ENCODE peak calls at places on chromosome 4, in nine cellular contexts. One of them, this sample, is unnamed.

GRCh38 chr4:3690576-3691152 is 75.5 kb upstream of the ADRA2C start:
- DNase-seq in ovary: no peak
- DNase-seq in uterus: no peak
- DNase-seq in IMR-90: no peak
- DNase-seq in transverse colon: no peak
- DNase-seq in K562: no peak
- DNase-seq in lower leg skin: no peak
- DNase-seq in upper lobe of left lung: no peak
- DNase-seq in heart left ventricle: peak; percentile 41
- DNase-seq in this sample: no peak

GRCh38 chr4:101649790-101650450 is 140.6 kb upstream of the BANK1 start:
- DNase-seq in ovary: no peak
- DNase-seq in transverse colon: no peak
- DNase-seq in heart left ventricle: no peak
- DNase-seq in lower leg skin: peak; percentile 47
- DNase-seq in upper lobe of left lung: no peak
- DNase-seq in uterus: no peak
- DNase-seq in IMR-90: no peak
- DNase-seq in K562: no peak
- DNase-seq in this sample: no peak

GRCh38 chr4:152408514-152409327 is 127.2 kb downstream of the FBXW7 start:
- DNase-seq in lower leg skin: no peak
- DNase-seq in upper lobe of left lung: no peak
- DNase-seq in heart left ventricle: no peak
- DNase-seq in ovary: no peak
- DNase-seq in transverse colon: no peak
- DNase-seq in K562: peak; percentile 18
- DNase-seq in IMR-90: peak; percentile 50
- DNase-seq in uterus: no peak
- DNase-seq in this sample: no peak

GRCh38 chr4:150828159-150828558 is 186.9 kb downstream of the LRBA start:
- DNase-seq in uterus: no peak
- DNase-seq in IMR-90: no peak
- DNase-seq in upper lobe of left lung: no peak
- DNase-seq in lower leg skin: no peak
- DNase-seq in K562: no peak
- DNase-seq in ovary: no peak
- DNase-seq in heart left ventricle: no peak
- DNase-seq in transverse colon: peak; percentile 25
- DNase-seq in this sample: no peak

GRCh38 chr4:53477038-53477565 is 99.7 kb downstream of the FIP1L1 start:
- DNase-seq in upper lobe of left lung: no peak
- DNase-seq in K562: no peak
- DNase-seq in IMR-90: peak; percentile 62
- DNase-seq in ovary: no peak
- DNase-seq in lower leg skin: no peak
- DNase-seq in transverse colon: no peak
- DNase-seq in uterus: no peak
- DNase-seq in heart left ventricle: no peak
- DNase-seq in this sample: no peak

GRCh38 chr4:4396628-4397440 is 9.9 kb downstream of the NSG1 start:
- DNase-seq in K562: no peak
- DNase-seq in upper lobe of left lung: no peak
- DNase-seq in heart left ventricle: no peak
- DNase-seq in IMR-90: peak; percentile 42
- DNase-seq in ovary: peak; percentile 42
- DNase-seq in uterus: no peak
- DNase-seq in transverse colon: no peak
- DNase-seq in lower leg skin: no peak
- DNase-seq in this sample: no peak

GRCh38 chr4:158139086-158139485 is 33.7 kb downstream of the GASK1B start:
- DNase-seq in IMR-90: peak; percentile 45
- DNase-seq in lower leg skin: no peak
- DNase-seq in ovary: no peak
- DNase-seq in uterus: no peak
- DNase-seq in K562: no peak
- DNase-seq in upper lobe of left lung: no peak
- DNase-seq in heart left ventricle: no peak
- DNase-seq in transverse colon: no peak
- DNase-seq in this sample: no peak

GRCh38 chr4:72442147-72442546 is 126.9 kb downstream of the ADAMTS3 start:
- DNase-seq in IMR-90: no peak
- DNase-seq in lower leg skin: no peak
- DNase-seq in uterus: no peak
- DNase-seq in transverse colon: no peak
- DNase-seq in K562: no peak
- DNase-seq in upper lobe of left lung: no peak
- DNase-seq in heart left ventricle: no peak
- DNase-seq in ovary: no peak
- DNase-seq in this sample: no peak

GRCh38 chr4:95547708-95548471 is 883 bp downstream of the UNC5C start:
- DNase-seq in heart left ventricle: peak; percentile 71
- DNase-seq in upper lobe of left lung: no peak
- DNase-seq in uterus: peak; percentile 54
- DNase-seq in lower leg skin: no peak
- DNase-seq in transverse colon: peak; percentile 13
- DNase-seq in K562: no peak
- DNase-seq in ovary: peak; percentile 18
- DNase-seq in IMR-90: no peak
- DNase-seq in this sample: no peak

GRCh38 chr4:85474818-85475630 is at the start of gene ARHGAP24:
- DNase-seq in transverse colon: peak; percentile 78
- DNase-seq in uterus: peak; percentile 84
- DNase-seq in IMR-90: peak; percentile 83
- DNase-seq in ovary: peak; percentile 81
- DNase-seq in K562: peak; percentile 64
- DNase-seq in heart left ventricle: peak; percentile 90
- DNase-seq in lower leg skin: peak; percentile 91
- DNase-seq in upper lobe of left lung: peak; percentile 96
- DNase-seq in this sample: peak; percentile 47
- TF ChIP-seq POLR2A in transverse colon: peak; percentile 38
- TF ChIP-seq POLR2A in uterus: no peak
- TF ChIP-seq POLR2A in IMR-90: no peak
- TF ChIP-seq POLR2A in ovary: no peak
- TF ChIP-seq POLR2A in K562: no peak
- TF ChIP-seq POLR2A in heart left ventricle: peak; percentile 23
- TF ChIP-seq POLR2A in lower leg skin: no peak
- TF ChIP-seq POLR2A in upper lobe of left lung: peak; percentile 65
- TF ChIP-seq POLR2A in this sample: no peak

GRCh38 chr4:178255172-178255571 is 812.9 kb upstream of the AGA start:
- DNase-seq in heart left ventricle: no peak
- DNase-seq in transverse colon: no peak
- DNase-seq in uterus: no peak
- DNase-seq in K562: no peak
- DNase-seq in ovary: no peak
- DNase-seq in IMR-90: no peak
- DNase-seq in upper lobe of left lung: no peak
- DNase-seq in lower leg skin: no peak
- DNase-seq in this sample: no peak
- TF ChIP-seq POLR2A in heart left ventricle: no peak
- TF ChIP-seq POLR2A in transverse colon: no peak
- TF ChIP-seq POLR2A in uterus: no peak
- TF ChIP-seq POLR2A in K562: no peak
- TF ChIP-seq POLR2A in ovary: no peak
- TF ChIP-seq POLR2A in IMR-90: no peak
- TF ChIP-seq POLR2A in upper lobe of left lung: no peak
- TF ChIP-seq POLR2A in lower leg skin: no peak
- TF ChIP-seq POLR2A in this sample: no peak

GRCh38 chr4:86050516-86050915 is 309.3 kb downstream of the MAPK10 start:
- DNase-seq in heart left ventricle: no peak
- DNase-seq in transverse colon: no peak
- DNase-seq in upper lobe of left lung: no peak
- DNase-seq in K562: no peak
- DNase-seq in uterus: no peak
- DNase-seq in lower leg skin: no peak
- DNase-seq in ovary: no peak
- DNase-seq in IMR-90: no peak
- DNase-seq in this sample: no peak
- TF ChIP-seq POLR2A in heart left ventricle: no peak
- TF ChIP-seq POLR2A in transverse colon: no peak
- TF ChIP-seq POLR2A in upper lobe of left lung: no peak
- TF ChIP-seq POLR2A in K562: no peak
- TF ChIP-seq POLR2A in uterus: no peak
- TF ChIP-seq POLR2A in lower leg skin: no peak
- TF ChIP-seq POLR2A in ovary: no peak
- TF ChIP-seq POLR2A in IMR-90: no peak
- TF ChIP-seq POLR2A in this sample: no peak

DNA sequence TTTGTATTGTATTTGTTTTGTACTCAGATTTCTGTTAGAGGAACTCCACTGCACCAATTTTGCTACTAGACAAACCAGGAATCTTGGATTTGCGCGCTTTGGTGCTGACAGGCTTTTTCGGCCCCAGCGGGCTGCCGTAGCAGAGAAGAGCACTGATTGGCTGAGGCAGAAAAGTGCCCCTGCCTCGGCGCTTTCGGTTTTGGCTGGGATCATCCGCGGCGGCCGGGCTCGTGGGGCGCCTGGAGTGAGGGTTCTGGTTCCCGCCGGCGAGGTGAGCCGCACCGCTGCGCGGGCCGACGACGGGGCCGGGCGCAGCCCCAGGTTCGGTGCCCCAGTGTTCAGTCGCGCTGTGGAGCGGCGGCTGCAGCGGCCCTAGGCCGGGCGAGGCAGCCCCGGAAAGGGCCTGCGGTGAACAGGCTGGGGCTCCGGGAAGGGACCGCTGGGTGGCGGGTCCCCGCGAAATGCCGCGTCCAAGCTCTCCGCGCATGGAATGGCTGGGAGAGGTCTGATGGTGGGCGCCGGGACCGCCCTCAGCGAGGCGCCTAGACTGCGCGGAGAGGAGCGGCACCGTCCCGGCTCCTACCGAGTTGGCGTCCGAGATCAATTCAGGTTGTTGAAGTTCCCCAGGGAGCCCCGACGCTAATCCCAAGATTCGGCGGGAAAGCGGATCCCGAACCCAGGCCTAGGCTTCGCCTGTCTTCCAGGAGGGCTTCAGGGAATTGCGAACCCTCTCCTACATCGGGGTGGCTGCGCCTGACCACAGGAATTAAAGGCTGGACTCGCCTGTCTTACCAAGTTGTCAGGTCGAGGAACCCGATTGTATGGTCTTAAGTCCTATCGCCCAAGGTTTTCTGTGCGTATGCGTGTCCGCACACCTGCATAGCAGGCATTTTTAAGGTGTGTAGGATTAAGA is at the start of gene LSM6:
- DNase-seq in IMR-90: peak; percentile 85
- DNase-seq in transverse colon: peak; percentile 91
- DNase-seq in lower leg skin: peak; percentile 83
- DNase-seq in upper lobe of left lung: peak; percentile 85
- DNase-seq in ovary: peak; percentile 83
- DNase-seq in heart left ventricle: peak; percentile 93
- DNase-seq in K562: peak; percentile 93
- DNase-seq in uterus: peak; percentile 88
- DNase-seq in this sample: peak; percentile 25
- TF ChIP-seq POLR2A in IMR-90: no peak
- TF ChIP-seq POLR2A in transverse colon: peak; percentile 63
- TF ChIP-seq POLR2A in lower leg skin: no peak
- TF ChIP-seq POLR2A in upper lobe of left lung: peak; percentile 85
- TF ChIP-seq POLR2A in ovary: peak; percentile 66
- TF ChIP-seq POLR2A in heart left ventricle: peak; percentile 74
- TF ChIP-seq POLR2A in K562: peak; percentile 77
- TF ChIP-seq POLR2A in uterus: peak; percentile 35
- TF ChIP-seq POLR2A in this sample: peak; percentile 44

This sample was measured in H54.